ENCODE peak calls at places on chromosomes 5 and 9, in five cellular contexts. H is heart left ventricle; U is A172; B is stimulated activated CD4-positive, alpha-beta T cell treated with anti-CD3 and anti-CD28 coated beads, TNF-alpha, amount 100 ng/mL, for 24 hours; F is activated CD4-positive, CD25-positive, alpha-beta regulatory T cell. D is an unnamed sample.
A peak's percentile ranks its signal among the peaks of the same experiment; 100 is the strongest.

GRCh38 chr9:136694163-136694864 is 7.1 kb upstream of the AGPAT2 start:
- DNase-seq in U (peak; percentile 63), B (peak; percentile 35), F (no peak), H (no peak), D (no peak)

GRCh38 chr9:130343445-130343918 is 77.9 kb downstream of the HMCN2 start:
- DNase-seq in U (no peak), F (no peak), H (no peak), B (peak; percentile 14), D (no peak)

GRCh38 chr9:120151806-120152205 is 428.2 kb downstream of the CDK5RAP2 start:
- DNase-seq in U (no peak), B (no peak), H (no peak), F (no peak), D (no peak)

GRCh38 chr5:20128346-20128745 is 140.3 kb upstream of the CDH18 start:
- DNase-seq in H (no peak), B (no peak), U (no peak), F (no peak), D (no peak)

GRCh38 chr9:69583641-69584234 is 88.4 kb downstream of the APBA1 start:
- DNase-seq in B (no peak), F (no peak), U (no peak), H (no peak), D (no peak)

GRCh38 chr5:164578911-164579310 is 1073.5 kb downstream of the MAT2B start:
- DNase-seq in B (no peak), U (no peak), H (no peak), F (no peak), D (no peak)

GRCh38 chr9:25681270-25681669 is 3.0 kb upstream of the TUSC1 start:
- DNase-seq in U (peak; percentile 80), H (no peak), B (no peak), F (no peak), D (no peak)

GRCh38 chr5:163705983-163706771 is 200.8 kb downstream of the MAT2B start:
- DNase-seq in H (no peak), U (peak; percentile 73), B (no peak), F (no peak), D (peak; percentile 40)

GRCh38 chr5:88829773-88830172 is 53.2 kb downstream of the MEF2C start:
- DNase-seq in U (no peak), H (no peak), F (no peak), B (no peak), D (no peak)

GRCh38 chr9:134134949-134135342 is 936 bp upstream of the WDR5 start:
- DNase-seq in F (no peak), B (no peak), H (no peak), U (peak; percentile 16), D (no peak)

GRCh38 chr5:124650960-124651662 is 95.3 kb downstream of the ZNF608 start:
- DNase-seq in U (no peak), H (no peak), F (no peak), B (no peak), D (peak; percentile 99)

GRCh38 chr5:154618696-154619095 is 136.5 kb upstream of the LARP1 start:
- DNase-seq in U (peak; percentile 22), F (no peak), H (no peak), B (no peak), D (no peak)

GRCh38 chr5:137415231-137415681 is 83.9 kb downstream of the SPOCK1 start:
- DNase-seq in B (no peak), F (no peak), U (peak; percentile 63), H (no peak), D (no peak)

D was measured in pulmonary artery endothelial cell.